ENCODE peak calls at places on chromosome 3, in five cellular contexts. W is hepatocyte, B is GM23338, R is HCT116, M is GM23248. A is an unnamed sample.

GRCh38 chr3:40417845-40418543 is 31.0 kb downstream of the ENTPD3 start:
- DNase-seq in W (peak; percentile 65), B (no peak), R (no peak), M (no peak), A (no peak)

GRCh38 chr3:100971776-100972175 is 21.4 kb downstream of the ABI3BP start:
- DNase-seq in W (no peak), B (peak; percentile 13), R (no peak), M (no peak), A (no peak)

GRCh38 chr3:112778298-112779008 is 68.2 kb downstream of the CD200R1L start:
- DNase-seq in W (no peak), B (no peak), R (no peak), M (peak; percentile 90), A (no peak)

GRCh38 chr3:153087595-153088566 is 74.1 kb upstream of the RAP2B start:
- DNase-seq in W (no peak), B (no peak), R (no peak), M (peak; percentile 88), A (no peak)

GRCh38 chr3:174495928-174496327 is 363.2 kb upstream of the NAALADL2 start:
- DNase-seq in W (no peak), B (no peak), R (no peak), M (peak; percentile 47), A (no peak)

GRCh38 chr3:11297126-11297525 is 24.9 kb downstream of the ATG7 start:
- DNase-seq in W (no peak), B (no peak), R (no peak), M (no peak), A (no peak)

GRCh38 chr3:42651248-42652091 is 2.0 kb upstream of the ZBTB47 start:
- DNase-seq in W (no peak), B (no peak), R (no peak), M (peak; percentile 92), A (no peak)

GRCh38 chr3:30760040-30760439 is 134.4 kb downstream of the GADL1 start:
- DNase-seq in W (no peak), B (no peak), R (no peak), M (peak; percentile 22), A (no peak)

GRCh38 chr3:99542771-99543518 is 95.4 kb upstream of the COL8A1 start:
- DNase-seq in W (no peak), B (peak; percentile 26), R (no peak), M (no peak), A (no peak)

GRCh38 chr3:110971010-110971585 is 100.5 kb upstream of the NECTIN3 start:
- DNase-seq in W (peak; percentile 39), B (no peak), R (no peak), M (no peak), A (peak; percentile 6)

GRCh38 chr3:195407511-195408409 is 35.1 kb downstream of the ACAP2 start:
- DNase-seq in W (no peak), B (no peak), R (no peak), M (no peak), A (no peak)

GRCh38 chr3:65672876-65673815 is 365.6 kb downstream of the MAGI1 start:
- DNase-seq in W (peak; percentile 69), B (peak; percentile 87), R (peak; percentile 43), M (peak; percentile 70), A (peak; percentile 83)

GRCh38 chr3:68876112-68876713 is 56.1 kb downstream of the TAFA4 start:
- DNase-seq in W (peak; percentile 83), B (peak; percentile 87), R (peak; percentile 45), M (peak; percentile 74), A (peak; percentile 67)

GRCh38 chr3:191136347-191136746 is 62.7 kb upstream of the OSTN start:
- DNase-seq in W (no peak), B (peak; percentile 61), R (peak; percentile 23), M (peak; percentile 52), A (no peak)

GRCh38 chr3:42489116-42489936 is 13.1 kb upstream of the VIPR1 start:
- DNase-seq in W (peak; percentile 2), B (no peak), R (no peak), M (no peak), A (no peak)

GRCh38 chr3:171323934-171324535 is 136.2 kb downstream of the TNIK start:
- DNase-seq in W (no peak), B (no peak), R (no peak), M (peak; percentile 57), A (no peak)

GRCh38 chr3:64291956-64292355 is 66.7 kb upstream of the PRICKLE2 start:
- DNase-seq in W (peak; percentile 20), B (no peak), R (no peak), M (peak; percentile 92), A (no peak)

GRCh38 chr3:29922990-29923746 is 642.3 kb downstream of the RBMS3 start:
- DNase-seq in W (peak; percentile 18), B (no peak), R (peak; percentile 68), M (peak; percentile 75), A (no peak)

GRCh38 chr3:196774845-196775422 is 35.3 kb downstream of the PAK2 start:
- DNase-seq in W (no peak), B (no peak), R (no peak), M (peak; percentile 87), A (no peak)

GRCh38 chr3:119418091-119418512 is 45.3 kb downstream of the TMEM39A start:
- DNase-seq in W (peak; percentile 60), B (no peak), R (no peak), M (no peak), A (no peak)

GRCh38 chr3:186986406-186986805 is 56.1 kb downstream of the ST6GAL1 start:
- DNase-seq in W (no peak), B (no peak), R (no peak), M (no peak), A (no peak)

GRCh38 chr3:13420051-13420816 is at the start of gene NUP210:
- DNase-seq in W (peak; percentile 78), B (peak; percentile 86), R (no peak), M (no peak), A (peak; percentile 89)

GRCh38 chr3:64242435-64242834 is 17.2 kb upstream of the PRICKLE2 start:
- DNase-seq in W (peak; percentile 68), B (no peak), R (no peak), M (no peak), A (no peak)

GRCh38 chr3:50411229-50411628 is 51.9 kb upstream of the TMEM115 start:
- DNase-seq in W (no peak), B (no peak), R (no peak), M (no peak), A (no peak)

GRCh38 chr3:174488527-174488926 is 370.6 kb upstream of the NAALADL2 start:
- DNase-seq in W (no peak), B (no peak), R (no peak), M (peak; percentile 48), A (no peak)

GRCh38 chr3:174060431-174060830 is 662.9 kb downstream of the NLGN1 start:
- DNase-seq in W (no peak), B (no peak), R (no peak), M (no peak), A (no peak)

GRCh38 chr3:138009476-138010272 is at the start of gene CLDN18:
- DNase-seq in W (no peak), B (peak; percentile 63), R (no peak), M (no peak), A (no peak)

GRCh38 chr3:21785765-21786453 is 34.9 kb upstream of the ZNF385D start:
- DNase-seq in W (no peak), B (no peak), R (no peak), M (no peak), A (no peak)

GRCh38 chr3:56468184-56469106 is at the start of gene ERC2:
- DNase-seq in W (peak; percentile 82), B (peak; percentile 96), R (no peak), M (peak; percentile 47), A (peak; percentile 97)

GRCh38 chr3:79766474-79767193 is 1.2 kb downstream of the ROBO1 start:
- DNase-seq in W (peak; percentile 28), B (peak; percentile 33), R (no peak), M (no peak), A (peak; percentile 47)

DNA sequence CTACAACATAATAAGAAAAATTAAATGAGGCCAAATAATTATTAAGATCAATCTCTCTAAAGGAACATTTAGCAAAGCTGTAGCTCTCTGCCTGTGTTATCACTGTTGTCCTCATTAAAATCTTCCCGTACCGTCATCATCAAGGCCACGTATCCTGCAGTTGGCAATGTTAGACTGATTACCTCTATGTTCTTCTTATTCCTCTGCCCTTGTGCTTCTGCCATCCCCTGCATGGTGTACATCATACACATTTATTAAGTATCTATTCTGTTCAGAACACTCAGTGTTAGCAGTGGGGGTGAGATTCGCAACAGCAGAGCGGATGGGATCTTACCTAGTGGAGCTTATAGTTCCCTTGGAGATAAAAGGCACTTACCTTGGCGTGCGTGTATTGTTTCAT is 12.8 kb downstream of the TPRG1 start:
- DNase-seq in W (no peak), B (no peak), R (no peak), M (no peak), A (no peak)
- TF ChIP-seq EZH2 in W (no peak), B (no peak), R (no peak), M (no peak), A (no peak)

DNA sequence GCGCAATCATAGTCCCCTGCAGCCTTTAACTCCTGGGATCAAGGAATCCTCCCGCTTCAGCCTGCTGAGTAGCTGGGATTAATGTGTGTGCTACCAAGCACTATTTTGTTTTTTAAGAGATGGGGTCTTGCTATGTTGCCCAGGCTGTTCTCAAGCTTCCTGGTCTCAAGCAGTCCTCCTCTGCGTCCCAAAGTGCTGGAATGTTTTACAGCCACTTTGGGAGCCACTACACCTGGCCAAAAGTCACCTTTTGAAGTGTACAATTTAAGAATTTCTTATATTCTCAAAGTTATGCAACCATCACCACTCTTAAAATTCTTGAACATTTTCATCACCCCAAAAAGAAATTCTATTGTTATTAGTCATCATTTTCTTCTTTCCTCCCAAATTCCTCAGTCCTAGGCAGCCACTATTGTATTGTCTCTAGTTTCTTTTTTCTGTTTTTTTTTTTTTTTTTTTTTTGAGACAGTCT is 17.8 kb downstream of the CDV3 start:
- DNase-seq in W (no peak), B (no peak), R (no peak), M (peak; percentile 82), A (no peak)
- TF ChIP-seq EZH2phosphoT487 in W (no peak), B (no peak), R (no peak), M (no peak), A (no peak)

GRCh38 chr3:169667710-169668080 is 4.2 kb upstream of the MECOM start:
- DNase-seq in W (no peak), B (peak; percentile 23), R (no peak), M (no peak), A (no peak)

GRCh38 chr3:169668081-169668956 is 4.8 kb upstream of the MECOM start:
- DNase-seq in W (peak; percentile 62), B (peak; percentile 68), R (no peak), M (peak; percentile 42), A (peak; percentile 75)

GRCh38 chr3:169666079-169666436 is 2.5 kb upstream of the MECOM start:
- DNase-seq in W (no peak), B (peak; percentile 49), R (no peak), M (no peak), A (peak; percentile 38)

GRCh38 chr3:169666501-169667379 is 3.2 kb upstream of the MECOM start:
- DNase-seq in W (no peak), B (peak; percentile 55), R (no peak), M (no peak), A (peak; percentile 56)

GRCh38 chr3:169667380-169667671 is 3.8 kb upstream of the MECOM start:
- DNase-seq in W (no peak), B (no peak), R (no peak), M (no peak), A (no peak)
- TF ChIP-seq EZH2 in W (no peak), B (no peak), R (no peak), M (peak; percentile 56), A (no peak)

DNA sequence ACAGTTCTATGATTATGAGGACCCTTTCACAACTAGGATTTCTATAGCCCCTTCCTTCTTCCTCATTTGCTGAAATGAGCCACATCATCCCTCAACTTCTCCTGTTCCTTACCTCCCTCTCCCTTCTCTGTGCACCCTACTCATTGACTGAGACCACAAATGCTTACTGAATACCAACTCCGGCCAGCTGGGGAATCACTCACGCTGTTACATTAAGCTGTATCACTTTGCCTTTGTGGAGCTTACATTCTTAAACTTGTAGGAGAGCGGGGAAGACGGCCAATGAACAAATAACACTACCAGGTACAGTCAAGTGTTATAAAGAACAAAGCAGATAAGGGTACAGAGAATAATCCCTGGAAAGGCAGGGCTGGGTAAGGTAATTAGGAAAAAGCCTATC is 5.7 kb downstream of the SUCLG2 start:
- DNase-seq in W (peak; percentile 35), B (no peak), R (no peak), M (peak; percentile 10), A (no peak)
- TF ChIP-seq EZH2phosphoT487 in W (no peak), B (no peak), R (no peak), M (no peak), A (no peak)